ENCODE peak calls at places on chromosome 17, in seven cellular contexts. W is NCI-H1930, R is NCI-H82, L is upper lobe of right lung, B is uterus, V is fibroblast of the conjunctiva, Y is iPS DF 19.7. X is an unnamed sample.

GRCh38 chr17:68955181-68955841 is at the start of gene ABCA8:
- DNase-seq in W (no peak), R (peak), L (no peak), B (peak), V (peak), Y (no peak), X (no peak)

GRCh38 chr17:7988750-7989178 is 13.7 kb upstream of the GUCY2D start:
- DNase-seq in W (peak), R (peak), L (no peak), B (peak), V (peak), Y (no peak), X (peak)

GRCh38 chr17:41910701-41911391 is 7.9 kb downstream of the ACLY start:
- DNase-seq in W (no peak), R (peak), L (no peak), B (no peak), V (peak), Y (no peak), X (no peak)

GRCh38 chr17:78184868-78185267 is 2.0 kb downstream of the TK1 start:
- DNase-seq in W (no peak), R (no peak), L (no peak), B (no peak), V (no peak), Y (no peak), X (no peak)

GRCh38 chr17:31413871-31414589 is 22.6 kb downstream of the RAB11FIP4 start:
- DNase-seq in W (no peak), R (no peak), L (no peak), B (no peak), V (no peak), Y (no peak), X (no peak)

GRCh38 chr17:74295625-74296547 is 21.9 kb downstream of the DNAI2 start:
- DNase-seq in W (no peak), R (no peak), L (no peak), B (no peak), V (no peak), Y (no peak), X (no peak)

GRCh38 chr17:44367626-44368025 is 4.0 kb upstream of the FAM171A2 start:
- DNase-seq in W (no peak), R (peak), L (no peak), B (no peak), V (no peak), Y (no peak), X (no peak)

GRCh38 chr17:15892679-15893332 is 52.1 kb upstream of the ADORA2B start:
- DNase-seq in W (no peak), R (no peak), L (no peak), B (no peak), V (no peak), Y (no peak), X (no peak)

GRCh38 chr17:10022416-10022815 is 117.3 kb upstream of the RCVRN start:
- DNase-seq in W (no peak), R (no peak), L (no peak), B (no peak), V (no peak), Y (no peak), X (no peak)

GRCh38 chr17:35160354-35161201 is 13.0 kb downstream of the UNC45B start:
- DNase-seq in W (no peak), R (no peak), L (no peak), B (no peak), V (no peak), Y (no peak), X (no peak)

GRCh38 chr17:75647921-75648320 is 14.7 kb downstream of the SMIM5 start:
- DNase-seq in W (no peak), R (no peak), L (no peak), B (no peak), V (no peak), Y (no peak), X (no peak)

GRCh38 chr17:31915456-31916100 is 14.1 kb upstream of the UTP6 start:
- DNase-seq in W (no peak), R (no peak), L (no peak), B (no peak), V (no peak), Y (no peak), X (no peak)

GRCh38 chr17:18008496-18009268 is 30.3 kb downstream of the ATPAF2 start:
- DNase-seq in W (no peak), R (no peak), L (no peak), B (no peak), V (no peak), Y (no peak), X (no peak)

X was measured in NCI-H446.